ENCODE peak calls at places on chromosomes 12 and 14, in nine cellular contexts. Q, D, H, R, Y, W, A, E and I are unnamed samples. For H3K4me1, the result is how much of the 10 kb centered on the place peaks cover.

GRCh38 chr12:124862768-124863408 is 776 bp downstream of the SCARB1 start:
- DNase-seq in Y (no peak), R (peak), D (no peak), A (peak), Q (no peak), H (peak), E (no peak), W (no peak), I (peak)

GRCh38 chr12:100579844-100580243 is 6.4 kb downstream of the GAS2L3 start:
- DNase-seq in Y (no peak), E (no peak), R (no peak), H (no peak), W (peak), Q (no peak), D (no peak), A (no peak), I (no peak)

GRCh38 chr12:1908758-1909157 is 9.7 kb downstream of the CACNA2D4 start:
- DNase-seq in Q (no peak), R (no peak), E (no peak), Y (no peak), H (no peak), D (no peak), W (no peak), A (no peak), I (no peak)

GRCh38 chr14:104434214-104435076 is 145.1 kb upstream of the C14orf180 start:
- DNase-seq in E (no peak), H (no peak), D (no peak), Q (no peak), A (no peak), R (no peak), Y (no peak), W (no peak), I (no peak)

GRCh38 chr14:92039073-92039719 is 663 bp downstream of the TRIP11 start:
- DNase-seq in D (peak), R (peak), H (peak), W (peak), E (peak), Q (no peak), Y (peak), A (peak), I (peak)

GRCh38 chr12:62709321-62709720 is 225.6 kb downstream of the PPM1H start:
- DNase-seq in A (no peak), E (no peak), R (no peak), Y (no peak), H (no peak), Q (no peak), D (no peak), W (no peak), I (no peak)

GRCh38 chr14:82911930-82912329 is 1378.3 kb upstream of the SEL1L start:
- DNase-seq in Y (no peak), R (no peak), W (no peak), Q (no peak), E (no peak), A (no peak), H (no peak), D (no peak), I (peak)

GRCh38 chr14:79730911-79731310 is 480.4 kb downstream of the DIO2 start:
- DNase-seq in H (peak), A (no peak), E (no peak), Q (no peak), R (no peak), Y (no peak), D (no peak), W (peak), I (no peak)

GRCh38 chr12:96907681-96908163 is 665 bp downstream of the NEDD1 start:
- DNase-seq in R (peak), A (peak), E (peak), D (no peak), Q (no peak), Y (peak), H (peak), W (peak), I (peak)

GRCh38 chr12:131012279-131013069 is 58.8 kb downstream of the ADGRD1 start:
- DNase-seq in E (no peak), A (no peak), D (no peak), H (no peak), R (no peak), Q (no peak), Y (peak), W (no peak), I (no peak)

GRCh38 chr14:99742509-99743487 is 50.4 kb upstream of the EML1 start:
- DNase-seq in E (no peak), R (no peak), A (no peak), Q (no peak), D (no peak), H (no peak), W (no peak), Y (no peak), I (no peak)

GRCh38 chr12:125110641-125111360 is 45.6 kb downstream of the AACS start:
- DNase-seq in W (peak), H (peak), Y (no peak), E (no peak), A (no peak), R (no peak), Q (no peak), D (no peak), I (no peak)

GRCh38 chr12:119988440-119988787 is 622 bp upstream of the BICDL1 start:
- DNase-seq in Y (no peak), A (peak), H (peak), Q (no peak), W (peak), D (peak), R (no peak), E (no peak), I (no peak)

GRCh38 chr12:112685321-112685720 is 106.2 kb upstream of the RPH3A start:
- DNase-seq in A (no peak), D (no peak), R (no peak), Y (no peak), W (no peak), E (no peak), H (no peak), Q (no peak), I (no peak)

GRCh38 chr12:70045036-70045435 is 198.2 kb upstream of the CNOT2 start:
- DNase-seq in H (peak), Q (no peak), D (no peak), E (no peak), R (no peak), Y (no peak), A (no peak), W (peak), I (no peak)

GRCh38 chr12:28795306-28795705 is 353.8 kb upstream of the FAR2 start:
- DNase-seq in R (no peak), E (no peak), D (no peak), A (no peak), Y (no peak), W (peak), H (peak), Q (no peak), I (no peak)

GRCh38 chr12:103814436-103814835 is 26.6 kb downstream of the NT5DC3 start:
- DNase-seq in H (peak), A (no peak), Q (no peak), Y (no peak), W (peak), D (no peak), E (no peak), R (no peak), I (no peak)
- H3K4me1 ChIP-seq in H (under half), A (under half), Q (under half), Y (under half), W (under half), D (under half), E (under half), R (under half), I (under half)

GRCh38 chr14:56794557-56795283 is 15.6 kb downstream of the OTX2 start:
- DNase-seq in Y (no peak), Q (no peak), R (peak), H (no peak), E (no peak), A (no peak), D (no peak), W (no peak), I (no peak)
- TF ChIP-seq EZH2 in Y (no peak), Q (no peak), R (peak), H (no peak), E (no peak), A (peak), D (peak), W (peak), I (no peak)

DNA sequence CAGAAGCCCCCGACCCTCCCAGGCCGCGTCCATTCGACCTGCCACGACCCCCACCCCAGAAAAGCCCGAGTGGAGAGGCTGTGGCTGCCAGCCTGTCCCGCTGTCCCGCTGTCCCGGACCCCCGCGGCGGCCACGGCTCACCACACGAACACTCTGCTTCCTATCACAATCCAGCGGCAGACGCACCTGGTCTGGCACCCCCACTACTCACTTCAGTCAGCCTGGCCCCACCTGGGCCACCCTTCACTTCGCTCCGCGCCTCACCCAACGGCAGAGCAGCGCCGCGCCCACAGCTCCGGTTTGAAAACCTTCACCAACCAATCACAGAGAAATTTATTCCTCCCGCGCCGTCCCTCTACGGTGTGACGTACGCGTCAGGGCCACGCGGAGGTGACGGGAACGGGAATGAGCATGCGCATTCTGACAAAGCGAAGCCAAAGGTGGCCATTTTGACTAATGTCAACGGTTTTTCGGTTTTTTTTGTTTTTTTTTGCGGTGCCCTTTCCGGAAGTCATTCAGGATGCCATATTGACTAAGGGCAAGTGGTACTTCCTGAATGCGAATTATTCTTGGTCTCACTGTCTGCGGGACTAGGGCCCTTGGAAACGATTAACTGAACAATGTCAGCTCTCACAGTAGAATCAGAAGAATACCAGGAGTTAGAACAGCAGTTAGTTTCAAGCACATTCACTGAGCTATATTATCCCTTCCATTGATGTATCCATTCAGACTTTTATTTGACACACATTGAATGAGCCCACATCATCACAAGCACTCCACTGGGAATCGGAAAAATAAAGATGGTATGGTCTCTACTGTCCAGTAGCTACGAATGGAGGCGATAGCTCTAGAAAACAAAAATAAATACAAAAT is at the start of gene RACGAP1:
- DNase-seq in D (peak), Q (peak), E (peak), W (peak), Y (peak), H (peak), A (peak), R (peak), I (peak)
- H3K27ac ChIP-seq in D (peak), Q (peak), E (no peak), W (peak), Y (peak), H (peak), A (peak), R (no peak), I (peak)

DNA sequence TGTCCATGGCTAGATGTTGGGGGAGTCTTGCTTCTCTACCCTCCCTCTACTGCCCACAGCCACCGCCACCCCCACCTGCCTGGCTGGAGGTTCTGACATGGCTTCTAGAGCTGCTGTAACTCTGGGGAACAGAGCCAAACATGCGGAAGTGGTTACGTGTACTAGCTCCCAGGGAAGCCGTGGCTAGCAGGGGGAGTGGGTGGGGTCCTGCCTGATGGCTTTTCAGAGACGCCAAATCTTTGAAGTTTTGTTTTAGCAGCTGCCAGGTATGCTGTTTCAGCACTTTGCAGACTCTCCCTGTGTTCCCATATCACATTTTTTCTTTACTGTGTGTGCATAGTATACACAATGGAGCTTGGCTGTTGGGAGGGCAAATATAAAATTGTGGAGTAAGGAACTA is 150.3 kb downstream of the TGFB3 start:
- DNase-seq in R (no peak), H (peak), D (no peak), Y (peak), Q (no peak), A (no peak), W (peak), E (peak), I (no peak)
- H3K4me1 ChIP-seq in R (under half), H (under half), D (under half), Y (under half), Q (under half), A (under half), W (under half), E (under half), I (under half)

GRCh38 chr12:49951411-49952105 is 1.0 kb downstream of the AQP2 start:
- DNase-seq in Y (no peak), H (no peak), R (no peak), D (no peak), E (no peak), Q (no peak), W (no peak), A (no peak), I (no peak)

GRCh38 chr12:49949866-49950265 is 671 bp upstream of the AQP2 start:
- DNase-seq in E (no peak), H (no peak), A (no peak), D (no peak), R (no peak), Q (no peak), W (no peak), Y (no peak), I (no peak)

GRCh38 chr12:49952396-49953055 is 2.0 kb downstream of the AQP2 start:
- DNase-seq in W (no peak), E (no peak), A (no peak), Q (no peak), H (no peak), R (no peak), D (no peak), Y (no peak), I (no peak)

GRCh38 chr12:49949124-49949845 is 1.3 kb upstream of the AQP2 start:
- DNase-seq in W (no peak), H (no peak), E (no peak), D (no peak), R (no peak), Q (no peak), A (no peak), Y (no peak), I (no peak)

DNA sequence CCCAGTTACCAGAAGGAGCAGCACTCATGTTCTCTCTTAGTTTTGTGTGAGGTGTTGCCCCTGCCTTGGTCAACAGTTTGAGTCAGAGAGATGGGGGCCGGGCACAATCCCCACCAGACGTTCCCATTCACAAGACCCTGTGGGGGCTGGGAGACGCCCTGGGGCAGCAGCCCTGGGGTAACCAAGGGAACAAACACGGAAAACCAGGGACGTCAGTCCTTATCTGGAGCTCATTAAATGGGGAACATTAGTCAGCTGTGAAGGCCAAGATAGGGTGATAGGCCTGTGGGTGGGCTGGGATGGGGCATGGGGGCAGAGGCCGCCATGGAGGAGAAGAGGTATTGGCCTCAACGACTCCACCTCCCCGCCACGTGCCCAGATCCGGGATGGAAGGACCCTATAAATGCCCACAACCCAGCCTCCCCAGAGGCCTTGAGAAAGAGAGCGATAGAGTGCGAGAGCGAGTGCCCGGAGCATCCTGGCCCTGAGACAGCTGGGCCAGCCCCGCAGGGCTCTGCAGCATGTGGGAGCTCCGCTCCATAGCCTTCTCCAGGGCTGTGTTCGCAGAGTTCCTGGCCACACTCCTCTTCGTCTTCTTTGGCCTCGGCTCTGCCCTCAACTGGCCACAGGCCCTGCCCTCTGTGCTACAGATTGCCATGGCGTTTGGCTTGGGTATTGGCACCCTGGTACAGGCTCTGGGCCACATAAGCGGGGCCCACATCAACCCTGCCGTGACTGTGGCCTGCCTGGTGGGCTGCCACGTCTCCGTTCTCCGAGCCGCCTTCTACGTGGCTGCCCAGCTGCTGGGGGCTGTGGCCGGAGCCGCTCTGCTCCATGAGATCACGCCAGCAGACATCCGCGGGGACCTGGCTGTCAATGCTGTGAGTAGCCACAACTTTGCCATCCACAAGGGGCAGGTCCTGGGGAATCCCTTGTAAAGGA is at the start of gene AQP2:
- DNase-seq in Q (no peak), H (no peak), E (no peak), Y (no peak), R (no peak), W (no peak), A (no peak), D (no peak), I (no peak)
- TF ChIP-seq EZH2 in Q (no peak), H (no peak), E (no peak), Y (no peak), R (no peak), W (no peak), A (no peak), D (no peak), I (no peak)